ENCODE peak calls at places on chromosomes 7 and 10, in six cellular contexts. K is cardiac muscle cell, T is mesothelial cell of epicardium, E is RWPE2, Y is Caco-2, F is fibroblast of lung. P is an unnamed sample.

GRCh38 chr7:157211710-157212109 is 73.0 kb downstream of the UBE3C start:
- DNase-seq in F (peak; percentile 95), K (no peak), Y (no peak), T (no peak), E (no peak), P (no peak)

GRCh38 chr7:31002256-31002655 is 38.5 kb downstream of the GHRHR start:
- DNase-seq in Y (no peak), F (peak; percentile 44), K (no peak), T (no peak), E (no peak), P (no peak)

GRCh38 chr7:134327896-134328295 is 11.2 kb upstream of the SLC35B4 start:
- DNase-seq in T (no peak), F (peak; percentile 35), K (peak; percentile 60), E (no peak), Y (peak; percentile 62), P (peak; percentile 51)

GRCh38 chr10:37856881-37857286 is 526 bp downstream of the ZNF248 start:
- DNase-seq in K (no peak), T (no peak), E (no peak), F (no peak), Y (no peak), P (peak; percentile 13)

GRCh38 chr10:77537720-77538373 is 99.8 kb downstream of the KCNMA1 start:
- DNase-seq in F (peak; percentile 68), E (no peak), K (no peak), Y (no peak), T (no peak), P (no peak)

GRCh38 chr7:78587443-78588044 is 789.0 kb downstream of the PHTF2 start:
- DNase-seq in Y (peak; percentile 42), E (no peak), F (no peak), T (no peak), K (peak; percentile 20), P (peak; percentile 48)

GRCh38 chr7:4805979-4806290 is 30.5 kb downstream of the AP5Z1 start:
- DNase-seq in Y (no peak), T (no peak), K (no peak), E (no peak), F (no peak), P (no peak)

GRCh38 chr10:96683065-96683464 is 37.2 kb downstream of the PIK3AP1 start:
- DNase-seq in T (no peak), Y (no peak), E (no peak), F (peak; percentile 92), K (no peak), P (no peak)

GRCh38 chr7:16816820-16817219 is 12.0 kb upstream of the AGR2 start:
- DNase-seq in T (no peak), E (no peak), F (no peak), Y (no peak), K (no peak), P (no peak)

GRCh38 chr7:25149844-25150243 is 24.8 kb upstream of the CYCS start:
- DNase-seq in F (no peak), T (no peak), E (no peak), Y (no peak), K (peak; percentile 4), P (no peak)

GRCh38 chr7:29363636-29364425 is 169.3 kb downstream of the CHN2 start:
- DNase-seq in T (no peak), E (no peak), F (no peak), K (no peak), Y (no peak), P (no peak)

GRCh38 chr10:77548157-77548556 is 89.5 kb downstream of the KCNMA1 start:
- DNase-seq in E (no peak), Y (no peak), T (no peak), K (no peak), F (no peak), P (no peak)

GRCh38 chr7:92834661-92835139 is 1.7 kb downstream of the CDK6 start:
- DNase-seq in E (peak; percentile 59), T (peak; percentile 20), F (no peak), K (peak; percentile 50), Y (peak; percentile 54), P (peak; percentile 17)

GRCh38 chr10:100340948-100341847 is 5.8 kb upstream of the SCD start:
- DNase-seq in E (no peak), K (no peak), F (no peak), Y (no peak), T (no peak), P (no peak)

GRCh38 chr7:28551311-28551710 is 139.0 kb downstream of the CREB5 start:
- DNase-seq in T (no peak), E (no peak), K (no peak), F (peak; percentile 82), Y (no peak), P (no peak)

GRCh38 chr10:77210645-77211044 is 427.0 kb downstream of the KCNMA1 start:
- DNase-seq in Y (no peak), K (no peak), T (no peak), E (no peak), F (no peak), P (no peak)

GRCh38 chr7:47045169-47045568 is 536.7 kb downstream of the TNS3 start:
- DNase-seq in K (peak; percentile 7), T (no peak), E (no peak), Y (no peak), F (no peak), P (no peak)

GRCh38 chr7:157474685-157475084 is 137.9 kb downstream of the DNAJB6 start:
- DNase-seq in F (no peak), Y (peak; percentile 48), K (no peak), E (no peak), T (no peak), P (peak; percentile 32)

GRCh38 chr7:99034932-99035722 is 108.8 kb downstream of the SMURF1 start:
- DNase-seq in T (no peak), K (no peak), Y (no peak), F (no peak), E (no peak), P (no peak)

GRCh38 chr7:99038086-99038855 is 105.6 kb downstream of the SMURF1 start:
- DNase-seq in T (no peak), Y (no peak), F (no peak), E (no peak), K (no peak), P (no peak)

GRCh38 chr7:99037327-99037940 is 106.5 kb downstream of the SMURF1 start:
- DNase-seq in F (peak; percentile 21), E (no peak), K (no peak), Y (no peak), T (no peak), P (no peak)

GRCh38 chr7:99035723-99036530 is 108.0 kb downstream of the SMURF1 start:
- DNase-seq in F (no peak), Y (no peak), T (no peak), E (no peak), K (no peak), P (no peak)

DNA sequence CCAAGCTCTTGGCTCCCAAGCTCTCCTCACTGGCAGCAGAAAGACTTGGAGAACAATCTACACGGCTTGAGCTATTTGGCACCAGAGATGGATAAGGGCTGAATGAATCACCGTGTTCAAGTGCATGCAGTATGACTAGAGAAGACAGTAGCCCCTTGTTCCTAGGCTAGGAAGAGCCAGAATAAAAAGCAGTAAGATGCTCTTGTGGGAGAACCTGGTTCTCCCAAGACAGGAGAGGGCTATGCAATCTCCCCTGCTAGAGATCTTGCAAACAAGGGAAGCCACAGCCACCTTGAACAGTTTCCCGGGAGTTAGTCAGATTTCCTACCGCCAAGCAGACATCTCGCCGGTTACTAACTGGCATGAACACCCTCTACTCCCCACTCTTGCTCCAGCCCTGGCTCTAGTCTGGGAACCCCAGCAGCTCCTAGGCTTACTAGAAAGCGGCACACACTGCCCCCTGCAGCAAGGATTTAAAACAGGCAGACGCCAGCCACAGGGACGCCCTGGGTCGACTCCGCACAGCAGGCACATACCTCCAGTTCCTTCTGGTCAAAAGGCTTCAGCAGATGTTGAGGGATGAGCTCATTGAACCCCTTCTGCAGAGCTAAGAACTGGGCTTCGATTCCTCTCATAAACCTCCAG is 107.3 kb downstream of the SMURF1 start:
- DNase-seq in F (peak; percentile 92), T (no peak), E (no peak), Y (peak; percentile 45), K (peak; percentile 25), P (no peak)
- TF ChIP-seq CTCF in F (peak; percentile 36), T (no peak), E (no peak), Y (peak; percentile 42), K (peak; percentile 44), P (no peak)

DNA sequence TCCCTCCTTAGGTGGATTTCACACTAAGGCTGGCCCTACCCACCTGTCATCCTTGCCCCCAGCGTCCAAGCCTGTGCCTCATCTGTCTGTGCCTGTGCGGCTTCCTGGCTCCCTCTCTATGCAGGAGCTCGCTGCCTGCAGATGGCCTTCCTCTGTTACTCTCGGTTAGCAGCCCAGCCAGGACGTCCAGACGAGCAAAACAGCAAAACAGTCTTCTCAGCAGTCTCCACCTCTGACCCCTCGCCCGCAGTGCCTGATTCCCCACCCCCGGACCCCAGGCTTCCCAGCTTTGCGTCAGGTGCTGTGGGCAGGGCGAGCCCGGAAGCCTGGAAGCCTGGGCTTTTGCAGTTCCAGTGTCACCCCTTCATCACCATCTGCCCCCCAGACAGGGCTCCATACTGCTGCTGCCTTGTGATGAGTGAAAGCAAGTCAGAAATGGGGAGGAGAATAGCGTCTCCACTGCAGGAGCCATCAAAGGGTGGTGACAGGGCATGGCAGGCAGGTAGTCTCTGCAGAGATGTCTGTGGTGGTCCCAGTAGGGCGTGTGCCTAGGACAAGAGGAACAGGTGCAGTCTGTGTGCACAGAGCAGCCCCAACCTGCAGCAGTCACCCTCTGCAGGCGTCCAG is 88.5 kb downstream of the ADCY1 start:
- DNase-seq in F (no peak), T (no peak), Y (no peak), E (no peak), K (no peak), P (no peak)
- TF ChIP-seq CTCF in F (no peak), T (no peak), Y (no peak), E (no peak), K (no peak), P (no peak)

DNA sequence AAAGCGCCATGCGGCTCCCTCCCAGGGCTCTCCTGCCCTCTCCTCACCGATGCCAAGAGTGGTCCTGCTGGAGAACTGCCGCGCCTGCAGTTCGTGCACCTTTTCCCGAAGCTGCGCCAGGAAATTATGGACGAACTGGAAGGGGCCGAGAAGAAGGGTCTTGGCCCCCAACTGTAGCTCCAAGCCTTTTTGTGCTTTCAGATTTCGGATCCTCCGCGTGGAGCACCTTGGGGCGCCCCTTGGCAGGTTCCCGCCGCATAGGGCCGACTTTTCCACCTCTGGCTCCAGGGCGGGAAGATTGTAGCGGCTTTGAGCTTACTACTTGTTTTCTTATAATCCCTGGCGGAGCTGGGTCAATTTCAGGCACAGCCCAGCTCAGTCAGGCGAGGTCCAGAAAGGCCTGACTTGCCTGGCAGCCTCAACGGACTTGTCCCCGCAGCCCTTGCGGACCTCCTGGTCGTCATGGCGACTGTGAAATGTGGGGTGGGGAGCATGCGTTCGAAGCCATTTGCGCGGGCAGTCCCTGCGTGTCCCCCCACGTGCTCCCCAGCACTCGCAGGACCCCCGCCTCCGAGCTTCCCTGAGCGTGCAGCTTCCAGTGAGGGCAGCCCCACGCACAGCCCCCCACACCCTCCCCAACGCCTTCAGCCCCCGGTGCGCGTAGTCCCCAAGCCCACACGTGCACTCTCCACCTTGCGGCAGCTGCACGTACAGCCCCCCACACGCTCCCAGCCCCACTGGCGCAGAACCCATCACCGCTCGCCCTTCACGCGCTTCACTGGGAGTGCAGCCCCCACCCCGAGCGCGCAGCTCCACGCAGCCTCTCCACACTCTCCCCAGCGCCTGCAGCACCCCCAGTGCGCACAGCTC is 129.9 kb downstream of the KBTBD2 start:
- DNase-seq in F (peak; percentile 20), T (no peak), K (no peak), E (no peak), Y (no peak), P (no peak)
- TF ChIP-seq CTCF in F (no peak), T (no peak), K (peak; percentile 11), E (no peak), Y (no peak), P (no peak)

DNA sequence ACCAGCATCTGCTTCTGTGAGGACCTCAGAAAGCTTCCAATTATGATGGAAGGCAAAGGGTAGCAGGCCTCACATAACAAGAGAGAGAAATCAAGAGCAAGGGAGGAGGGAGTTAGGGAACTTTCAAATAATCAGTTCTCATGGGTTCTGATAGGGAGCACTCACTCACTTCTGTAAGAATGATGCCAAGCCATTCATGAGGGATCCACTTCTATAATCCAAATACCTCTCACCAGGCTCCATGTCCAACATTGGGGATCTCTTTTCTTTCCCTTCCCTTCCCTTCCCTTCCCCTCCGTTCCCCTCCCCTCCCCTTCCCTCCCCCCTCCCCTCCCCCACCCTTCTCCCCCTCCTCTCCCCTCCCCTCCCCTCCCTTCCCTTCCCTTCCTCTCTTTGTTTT is 884.6 kb upstream of the GHITM start:
- DNase-seq in Y (no peak), T (no peak), F (no peak), E (no peak), K (no peak), P (no peak)
- TF ChIP-seq CTCF in Y (no peak), T (no peak), F (no peak), E (no peak), K (no peak), P (no peak)